ENCODE peak calls at places on chromosomes 7 and 10, in four cellular contexts. N is HepG2, Y is NT2/D1, B is GM12878. E is an unnamed sample.

GRCh38 chr10:2119316-2119715 is 382.0 kb upstream of the ADARB2 start:
- DNase-seq in Y (no peak), B (no peak), N (no peak), E (no peak)

GRCh38 chr10:79331709-79332108 is 15.6 kb upstream of the PPIF start:
- DNase-seq in Y (no peak), B (peak), N (no peak), E (no peak)

GRCh38 chr10:109282510-109282909 is 640.8 kb downstream of the XPNPEP1 start:
- DNase-seq in B (no peak), Y (no peak), N (no peak), E (no peak)

GRCh38 chr7:116443101-116443523 is 56.4 kb upstream of the CAV2 start:
- DNase-seq in N (peak), B (no peak), Y (no peak), E (no peak)

GRCh38 chr7:39565538-39565937 is 666 bp upstream of the YAE1 start:
- DNase-seq in Y (no peak), B (no peak), N (peak), E (no peak)

GRCh38 chr7:143384148-143384547 is 3.0 kb downstream of the ZYX start:
- DNase-seq in B (no peak), N (no peak), Y (no peak), E (no peak)

GRCh38 chr10:49518982-49519578 is 19.8 kb downstream of the ERCC6 start:
- DNase-seq in B (no peak), N (peak), Y (no peak), E (peak)

GRCh38 chr10:117541405-117541908 is 1.1 kb upstream of the EMX2 start:
- DNase-seq in N (no peak), B (no peak), Y (no peak), E (peak)

GRCh38 chr7:70935311-70935710 is 196.6 kb upstream of the GALNT17 start:
- DNase-seq in B (no peak), N (no peak), Y (no peak), E (no peak)

GRCh38 chr10:107653832-107654287 is 489.4 kb upstream of the SORCS1 start:
- DNase-seq in N (no peak), Y (no peak), B (peak), E (no peak)

GRCh38 chr7:43843276-43843675 is 26.0 kb downstream of the MRPS24 start:
- DNase-seq in B (no peak), N (no peak), Y (no peak), E (no peak)

GRCh38 chr10:45091968-45092367 is 91.2 kb downstream of the ZNF22 start:
- DNase-seq in Y (no peak), N (no peak), B (no peak), E (no peak)

GRCh38 chr10:68073631-68074403 is 1.3 kb downstream of the HERC4 start:
- DNase-seq in B (no peak), N (no peak), Y (no peak), E (no peak)

GRCh38 chr7:57354679-57355338 is 95.2 kb upstream of the ZNF716 start:
- DNase-seq in N (no peak), B (no peak), Y (no peak), E (no peak)

GRCh38 chr7:71229201-71229600 is 97.3 kb downstream of the GALNT17 start:
- DNase-seq in Y (no peak), B (no peak), N (no peak), E (no peak)

GRCh38 chr7:140685407-140686087 is 11.0 kb upstream of the NDUFB2 start:
- DNase-seq in N (no peak), Y (no peak), B (no peak), E (no peak)

GRCh38 chr7:66883716-66884115 is 37.3 kb upstream of the TMEM248 start:
- DNase-seq in B (no peak), Y (no peak), N (no peak), E (no peak)

GRCh38 chr10:118108194-118109026 is 61.7 kb upstream of the RAB11FIP2 start:
- DNase-seq in Y (no peak), B (no peak), N (no peak), E (peak)

GRCh38 chr7:69932034-69932628 is 333.9 kb downstream of the AUTS2 start:
- DNase-seq in Y (peak), B (no peak), N (no peak), E (peak)

GRCh38 chr7:100642534-100642907 is 1.2 kb upstream of the TFR2 start:
- DNase-seq in B (no peak), Y (no peak), N (peak), E (no peak)

GRCh38 chr7:92833024-92833765 is 3.2 kb downstream of the CDK6 start:
- DNase-seq in Y (peak), N (peak), B (no peak), E (peak)

GRCh38 chr7:99380823-99381663 is 6.5 kb downstream of the ARPC1B start:
- DNase-seq in Y (no peak), B (peak), N (peak), E (no peak)
- TF ChIP-seq SUZ12 in Y (no peak), B (no peak), N (no peak), E (no peak)

GRCh38 chr7:107998150-107998549 is 4.8 kb downstream of the LAMB1 start:
- DNase-seq in Y (no peak), B (no peak), N (no peak), E (no peak)

GRCh38 chr7:107993879-107994278 is 9.1 kb downstream of the LAMB1 start:
- DNase-seq in Y (no peak), B (no peak), N (no peak), E (no peak)

GRCh38 chr7:107996072-107996824 is 6.7 kb downstream of the LAMB1 start:
- DNase-seq in Y (no peak), B (no peak), N (no peak), E (no peak)

GRCh38 chr7:107994366-107994765 is 8.6 kb downstream of the LAMB1 start:
- DNase-seq in Y (no peak), N (no peak), B (no peak), E (no peak)

GRCh38 chr7:107995184-107996071 is 7.5 kb downstream of the LAMB1 start:
- DNase-seq in B (no peak), N (peak), Y (peak), E (peak)
- TF ChIP-seq SUZ12 in B (no peak), N (no peak), Y (no peak), E (no peak)

GRCh38 chr7:25897261-25897782 is 254.7 kb upstream of the NFE2L3 start:
- DNase-seq in N (no peak), Y (no peak), B (no peak), E (no peak)
- TF ChIP-seq SUZ12 in N (no peak), Y (no peak), B (no peak), E (no peak)

DNA sequence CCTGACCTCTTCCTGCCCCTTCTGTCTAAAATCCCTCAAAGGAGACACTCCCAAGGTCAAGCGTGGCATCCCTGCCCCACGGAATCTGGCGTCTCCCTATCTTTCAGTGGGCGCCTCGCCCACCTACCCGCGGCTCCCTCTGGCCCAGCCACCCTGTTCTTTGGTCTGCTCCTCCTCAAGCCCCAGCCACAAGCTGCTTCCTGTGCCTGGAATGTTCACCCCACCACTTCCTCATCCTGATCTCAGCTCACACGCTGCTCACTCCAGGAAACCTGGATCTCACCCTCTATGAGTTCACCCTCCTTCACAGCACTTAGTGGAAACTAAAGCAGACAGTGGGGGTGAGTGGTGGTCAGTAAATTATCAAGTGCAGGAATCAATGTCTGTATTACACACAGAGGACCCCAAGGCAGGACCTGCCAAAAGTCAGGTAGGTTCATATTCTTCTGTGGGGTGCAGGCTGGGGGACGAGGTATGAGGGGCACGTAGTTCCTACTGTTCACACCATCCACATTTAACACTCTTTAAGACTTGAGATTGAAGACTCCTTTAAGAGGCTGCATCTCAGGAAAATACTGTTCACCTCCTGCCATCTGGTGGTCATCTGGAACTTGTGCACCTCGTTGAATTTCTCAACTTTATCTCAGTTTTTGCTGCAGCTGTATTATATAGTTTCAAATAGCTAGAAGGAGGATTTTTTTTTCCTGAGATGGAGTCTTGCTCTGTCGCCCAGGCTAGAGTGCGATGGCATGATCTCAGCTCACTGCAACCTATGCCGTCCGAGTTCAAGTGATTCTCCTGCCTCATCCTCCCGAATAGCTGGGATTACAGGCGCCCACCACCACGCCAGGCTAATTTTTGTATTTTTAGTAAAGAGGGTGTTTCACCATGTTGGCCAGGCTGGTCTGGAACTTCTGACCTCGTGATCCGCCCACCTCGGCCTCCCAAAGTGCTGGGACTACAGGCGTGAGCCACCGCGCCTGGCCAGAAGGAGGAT is 166.6 kb downstream of the ARHGAP21 start:
- DNase-seq in B (no peak), N (peak), Y (peak), E (peak)
- TF ChIP-seq SUZ12 in B (no peak), N (no peak), Y (no peak), E (no peak)

GRCh38 chr7:112533591-112533990 is 52.8 kb downstream of the LSMEM1 start:
- DNase-seq in Y (no peak), B (no peak), N (no peak), E (no peak)

GRCh38 chr7:112523871-112524270 is 43.1 kb downstream of the LSMEM1 start:
- DNase-seq in B (no peak), Y (no peak), N (no peak), E (no peak)

GRCh38 chr7:112531675-112532074 is 50.9 kb downstream of the LSMEM1 start:
- DNase-seq in N (no peak), Y (no peak), B (no peak), E (no peak)

GRCh38 chr7:112529486-112529885 is 48.7 kb downstream of the LSMEM1 start:
- DNase-seq in B (no peak), N (no peak), Y (no peak), E (no peak)
- TF ChIP-seq SUZ12 in B (no peak), N (no peak), Y (no peak), E (no peak)

GRCh38 chr10:69437321-69438259 is 13.7 kb upstream of the TSPAN15 start:
- DNase-seq in Y (no peak), B (no peak), N (no peak), E (no peak)

GRCh38 chr10:69439813-69440506 is 11.3 kb upstream of the TSPAN15 start:
- DNase-seq in Y (no peak), B (no peak), N (peak), E (no peak)

GRCh38 chr10:69435966-69436520 is 15.2 kb upstream of the TSPAN15 start:
- DNase-seq in Y (no peak), B (no peak), N (no peak), E (no peak)

GRCh38 chr10:69438531-69439349 is 12.5 kb upstream of the TSPAN15 start:
- DNase-seq in Y (no peak), N (no peak), B (no peak), E (no peak)

GRCh38 chr10:69439350-69439739 is 11.9 kb upstream of the TSPAN15 start:
- DNase-seq in B (no peak), N (no peak), Y (no peak), E (no peak)
- TF ChIP-seq SUZ12 in B (no peak), N (no peak), Y (no peak), E (no peak)

E was measured in HEK293T.